ENCODE peak calls at places on chromosome X, in five cellular contexts. One of them, this sample, is unnamed.

GRCh38 chrX:13078739-13079444 is 34.5 kb upstream of the FAM9C start:
- DNase-seq in GM12891: no peak
- DNase-seq in HCT116: no peak
- DNase-seq in stomach: peak
- DNase-seq in HL-60: peak
- DNase-seq in this sample: no peak

GRCh38 chrX:53445977-53446376 is 11.8 kb upstream of the HSD17B10 start:
- DNase-seq in GM12891: no peak
- DNase-seq in HCT116: no peak
- DNase-seq in stomach: peak
- DNase-seq in HL-60: peak
- DNase-seq in this sample: no peak

GRCh38 chrX:9482408-9482807 is 17.6 kb downstream of the TBL1X start:
- DNase-seq in GM12891: no peak
- DNase-seq in HCT116: no peak
- DNase-seq in stomach: no peak
- DNase-seq in HL-60: no peak
- DNase-seq in this sample: no peak

GRCh38 chrX:111254896-111255693 is 15.2 kb downstream of the CAPN6 start:
- DNase-seq in GM12891: no peak
- DNase-seq in HCT116: no peak
- DNase-seq in stomach: no peak
- DNase-seq in HL-60: no peak
- DNase-seq in this sample: no peak

GRCh38 chrX:338281-338835 is 19.8 kb upstream of the GTPBP6 start:
- DNase-seq in GM12891: no peak
- DNase-seq in HCT116: no peak
- DNase-seq in stomach: no peak
- DNase-seq in HL-60: no peak
- DNase-seq in this sample: peak

GRCh38 chrX:689983-690382 is 59.4 kb downstream of the SHOX start:
- DNase-seq in GM12891: no peak
- DNase-seq in HCT116: no peak
- DNase-seq in stomach: no peak
- DNase-seq in HL-60: no peak
- DNase-seq in this sample: no peak

GRCh38 chrX:13376857-13377441 is 57.1 kb upstream of the ATXN3L start:
- DNase-seq in GM12891: no peak
- DNase-seq in HCT116: no peak
- DNase-seq in stomach: no peak
- DNase-seq in HL-60: no peak
- DNase-seq in this sample: no peak

GRCh38 chrX:130401415-130402210 is at the start of gene RBMX2:
- DNase-seq in GM12891: peak
- DNase-seq in HCT116: peak
- DNase-seq in stomach: peak
- DNase-seq in HL-60: peak
- DNase-seq in this sample: peak

GRCh38 chrX:70509078-70509477 is 64.4 kb downstream of the DLG3 start:
- DNase-seq in GM12891: no peak
- DNase-seq in HCT116: no peak
- DNase-seq in stomach: no peak
- DNase-seq in HL-60: no peak
- DNase-seq in this sample: no peak

GRCh38 chrX:53031380-53031779 is 17.2 kb upstream of the GPR173 start:
- DNase-seq in GM12891: no peak
- DNase-seq in HCT116: no peak
- DNase-seq in stomach: no peak
- DNase-seq in HL-60: no peak
- DNase-seq in this sample: no peak

GRCh38 chrX:144722307-144722706 is 525.0 kb upstream of the SPANXN1 start:
- DNase-seq in GM12891: no peak
- DNase-seq in HCT116: no peak
- DNase-seq in stomach: no peak
- DNase-seq in HL-60: no peak
- DNase-seq in this sample: no peak

GRCh38 chrX:148874621-148875020 is 374.2 kb downstream of the AFF2 start:
- DNase-seq in GM12891: no peak
- DNase-seq in HCT116: no peak
- DNase-seq in stomach: no peak
- DNase-seq in HL-60: no peak
- DNase-seq in this sample: no peak

GRCh38 chrX:51144828-51145442 is 187.7 kb upstream of the NUDT10 start:
- DNase-seq in GM12891: no peak
- DNase-seq in HCT116: no peak
- DNase-seq in stomach: no peak
- DNase-seq in HL-60: peak
- DNase-seq in this sample: no peak

GRCh38 chrX:153554519-153555167 is 37.2 kb downstream of the ATP2B3 start:
- DNase-seq in GM12891: peak
- DNase-seq in HCT116: peak
- DNase-seq in stomach: peak
- DNase-seq in HL-60: peak
- DNase-seq in this sample: peak

GRCh38 chrX:6917666-6918065 is 229.8 kb upstream of the STS start:
- DNase-seq in GM12891: no peak
- DNase-seq in HCT116: no peak
- DNase-seq in stomach: no peak
- DNase-seq in HL-60: no peak
- DNase-seq in this sample: no peak

GRCh38 chrX:116873678-116874077 is 410.9 kb upstream of the CT83 start:
- DNase-seq in GM12891: no peak
- DNase-seq in HCT116: no peak
- DNase-seq in stomach: no peak
- DNase-seq in HL-60: no peak
- DNase-seq in this sample: no peak

GRCh38 chrX:154516655-154517100 is 646 bp upstream of the FAM3A start:
- DNase-seq in GM12891: no peak
- DNase-seq in HCT116: no peak
- DNase-seq in stomach: no peak
- DNase-seq in HL-60: no peak
- DNase-seq in this sample: no peak

GRCh38 chrX:84188320-84188834 is 378 bp upstream of the RPS6KA6 start:
- DNase-seq in GM12891: peak
- DNase-seq in HCT116: no peak
- DNase-seq in stomach: peak
- DNase-seq in HL-60: no peak
- DNase-seq in this sample: no peak

GRCh38 chrX:55451990-55452824 is at the start of gene MAGEH1:
- DNase-seq in GM12891: peak
- DNase-seq in HCT116: no peak
- DNase-seq in stomach: peak
- DNase-seq in HL-60: peak
- DNase-seq in this sample: peak
- TF ChIP-seq POLR2AphosphoS5 in GM12891: no peak
- TF ChIP-seq POLR2AphosphoS5 in HCT116: no peak
- TF ChIP-seq POLR2AphosphoS5 in stomach: peak
- TF ChIP-seq POLR2AphosphoS5 in HL-60: no peak
- TF ChIP-seq POLR2AphosphoS5 in this sample: peak

GRCh38 chrX:135383249-135383648 is 38.5 kb upstream of the SMIM10L2A start:
- DNase-seq in GM12891: no peak
- DNase-seq in HCT116: no peak
- DNase-seq in stomach: no peak
- DNase-seq in HL-60: no peak
- DNase-seq in this sample: no peak

GRCh38 chrX:135384161-135384836 is 37.4 kb upstream of the SMIM10L2A start:
- DNase-seq in GM12891: no peak
- DNase-seq in HCT116: no peak
- DNase-seq in stomach: no peak
- DNase-seq in HL-60: peak
- DNase-seq in this sample: no peak

GRCh38 chrX:135382260-135382659 is 39.5 kb upstream of the SMIM10L2A start:
- DNase-seq in GM12891: no peak
- DNase-seq in HCT116: no peak
- DNase-seq in stomach: no peak
- DNase-seq in HL-60: no peak
- DNase-seq in this sample: no peak
- TF ChIP-seq POLR2AphosphoS5 in GM12891: no peak
- TF ChIP-seq POLR2AphosphoS5 in HCT116: no peak
- TF ChIP-seq POLR2AphosphoS5 in stomach: no peak
- TF ChIP-seq POLR2AphosphoS5 in HL-60: no peak
- TF ChIP-seq POLR2AphosphoS5 in this sample: no peak

GRCh38 chrX:40091691-40092421 is 5.9 kb downstream of the BCOR start:
- DNase-seq in GM12891: no peak
- DNase-seq in HCT116: no peak
- DNase-seq in stomach: no peak
- DNase-seq in HL-60: no peak
- DNase-seq in this sample: peak

GRCh38 chrX:40094041-40094899 is 3.5 kb downstream of the BCOR start:
- DNase-seq in GM12891: no peak
- DNase-seq in HCT116: no peak
- DNase-seq in stomach: no peak
- DNase-seq in HL-60: no peak
- DNase-seq in this sample: peak

GRCh38 chrX:40093586-40093985 is 4.2 kb downstream of the BCOR start:
- DNase-seq in GM12891: no peak
- DNase-seq in HCT116: no peak
- DNase-seq in stomach: no peak
- DNase-seq in HL-60: no peak
- DNase-seq in this sample: peak

GRCh38 chrX:40090961-40091360 is 6.8 kb downstream of the BCOR start:
- DNase-seq in GM12891: no peak
- DNase-seq in HCT116: no peak
- DNase-seq in stomach: no peak
- DNase-seq in HL-60: no peak
- DNase-seq in this sample: peak

DNA sequence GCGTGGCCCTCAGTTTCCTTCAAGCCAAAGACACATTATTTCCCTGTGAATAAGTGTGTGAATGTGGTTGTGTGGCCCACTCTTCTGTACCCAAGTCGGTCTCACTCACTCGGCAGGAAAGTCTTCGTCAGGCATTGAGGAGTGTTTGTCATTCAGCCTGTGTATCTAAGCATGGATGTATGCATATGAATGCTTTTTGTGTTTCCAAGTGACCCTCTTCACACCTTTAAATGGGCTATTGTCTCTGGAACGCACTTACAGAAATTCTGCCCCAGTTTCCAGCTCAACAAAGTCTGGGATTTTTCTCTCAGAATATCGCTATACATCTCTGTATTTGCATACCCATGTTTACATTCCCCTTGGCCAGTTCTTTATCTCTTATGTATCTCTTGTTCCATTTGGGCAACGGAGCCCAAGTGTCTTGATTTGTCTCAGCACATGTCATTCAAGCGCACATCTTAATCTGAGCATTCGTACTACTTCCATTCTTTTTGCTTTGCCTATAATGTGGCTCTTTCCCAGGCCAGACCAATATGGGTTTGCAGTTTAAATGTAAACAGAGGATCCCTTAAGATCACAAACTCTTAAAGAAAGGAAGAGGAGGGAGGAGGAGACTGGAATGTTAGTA is 4.8 kb downstream of the BCOR start:
- DNase-seq in GM12891: no peak
- DNase-seq in HCT116: no peak
- DNase-seq in stomach: no peak
- DNase-seq in HL-60: no peak
- DNase-seq in this sample: no peak
- TF ChIP-seq POLR2AphosphoS5 in GM12891: no peak
- TF ChIP-seq POLR2AphosphoS5 in HCT116: no peak
- TF ChIP-seq POLR2AphosphoS5 in stomach: no peak
- TF ChIP-seq POLR2AphosphoS5 in HL-60: no peak
- TF ChIP-seq POLR2AphosphoS5 in this sample: no peak

DNA sequence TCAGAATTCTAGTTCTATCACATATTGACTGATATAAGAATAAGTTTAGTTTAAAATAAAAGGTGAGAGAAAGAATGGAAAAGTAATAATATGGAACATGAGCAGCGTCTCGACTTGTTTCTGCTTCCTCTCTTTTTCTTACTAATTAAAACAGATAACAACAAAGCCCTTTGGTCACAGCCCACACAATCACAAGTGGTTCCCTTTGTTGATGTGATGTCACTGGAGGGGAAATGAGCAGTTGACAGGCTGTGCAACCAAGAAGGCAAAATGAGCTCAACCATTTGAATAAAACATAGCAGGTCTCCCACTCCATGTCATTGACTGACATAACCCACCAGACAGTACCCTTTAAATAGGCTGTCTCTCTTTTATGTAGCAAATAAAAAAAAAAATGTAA is 342.5 kb upstream of the MAGEB2 start:
- DNase-seq in GM12891: no peak
- DNase-seq in HCT116: no peak
- DNase-seq in stomach: no peak
- DNase-seq in HL-60: no peak
- DNase-seq in this sample: no peak
- TF ChIP-seq POLR2AphosphoS5 in GM12891: no peak
- TF ChIP-seq POLR2AphosphoS5 in HCT116: no peak
- TF ChIP-seq POLR2AphosphoS5 in stomach: no peak
- TF ChIP-seq POLR2AphosphoS5 in HL-60: no peak
- TF ChIP-seq POLR2AphosphoS5 in this sample: no peak

DNA sequence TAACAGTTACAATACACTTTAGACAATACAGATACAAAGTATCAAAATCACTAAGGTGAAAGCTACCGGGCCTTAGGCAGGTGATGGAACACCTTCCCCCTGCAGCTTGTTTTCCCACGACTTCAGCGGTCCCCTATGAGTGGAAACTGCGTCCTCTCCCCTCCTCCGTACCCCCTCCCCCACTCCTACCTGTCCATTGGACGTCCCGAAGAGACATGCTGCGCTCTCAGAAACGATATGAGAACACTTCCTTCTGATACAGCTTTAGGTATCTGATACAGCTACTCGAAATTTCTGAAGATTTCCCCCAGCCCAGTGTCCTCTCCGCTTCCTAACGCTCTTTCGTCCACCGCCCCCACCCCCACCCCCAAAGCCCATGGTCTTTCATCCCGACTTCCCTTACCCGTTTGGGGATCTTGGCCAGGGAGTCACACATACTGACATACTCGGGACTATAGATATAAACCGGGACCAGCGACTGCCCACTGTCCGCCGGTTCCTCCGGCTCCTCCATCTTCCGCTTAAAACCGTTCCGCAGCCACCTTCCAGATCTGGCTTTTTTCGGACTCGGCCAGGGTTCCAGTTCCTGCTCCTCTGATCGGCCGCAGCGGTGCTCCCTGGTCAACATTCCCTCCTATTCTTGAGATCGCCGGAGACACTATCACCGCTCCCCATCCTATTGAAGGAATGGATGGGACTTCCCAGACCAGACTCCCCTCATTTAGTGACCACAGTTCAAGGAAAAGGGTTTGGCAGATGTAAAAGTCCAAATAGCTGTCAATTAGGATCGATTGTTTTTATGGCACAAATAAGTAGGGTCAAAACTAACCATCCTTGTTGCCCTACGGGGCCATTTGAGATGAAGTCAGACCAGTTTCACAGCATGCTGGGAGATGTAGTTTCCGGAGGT is at the start of gene HDAC8:
- DNase-seq in GM12891: peak
- DNase-seq in HCT116: peak
- DNase-seq in stomach: peak
- DNase-seq in HL-60: peak
- DNase-seq in this sample: peak
- TF ChIP-seq POLR2AphosphoS5 in GM12891: no peak
- TF ChIP-seq POLR2AphosphoS5 in HCT116: peak
- TF ChIP-seq POLR2AphosphoS5 in stomach: no peak
- TF ChIP-seq POLR2AphosphoS5 in HL-60: no peak
- TF ChIP-seq POLR2AphosphoS5 in this sample: peak